ENCODE peak calls at places on chromosomes 11 and 22, in ten cellular contexts. R is endodermal cell; L is prostate gland; F is ovary; T is left lung; G is upper lobe of right lung; V is RWPE1; P is iPS DF 6.9; I is foreskin keratinocyte; Z is effector memory CD4-positive, alpha-beta T cell. K is an unnamed sample.

GRCh38 chr11:61783717-61784505 is 8.5 kb downstream of the TMEM258 start:
- DNase-seq in R (no peak), L (no peak), F (no peak), T (no peak), G (peak; percentile 57), V (no peak), P (no peak), I (no peak), Z (no peak), K (no peak)

GRCh38 chr11:115197433-115197832 is 306.8 kb downstream of the CADM1 start:
- DNase-seq in R (no peak), L (no peak), F (no peak), T (no peak), G (no peak), V (no peak), P (no peak), I (peak; percentile 18), Z (no peak), K (no peak)

GRCh38 chr22:20967697-20968201 is 694 bp downstream of the AIFM3 start:
- DNase-seq in R (peak; percentile 75), L (no peak), F (no peak), T (peak; percentile 44), G (no peak), V (no peak), P (no peak), I (no peak), Z (no peak), K (no peak)

GRCh38 chr11:117097567-117098268 is 510 bp downstream of the SIK3 start:
- DNase-seq in R (peak; percentile 79), L (peak; percentile 28), F (peak; percentile 40), T (peak; percentile 91), G (peak; percentile 82), V (peak; percentile 36), P (no peak), I (no peak), Z (no peak), K (peak; percentile 27)

GRCh38 chr22:20576445-20576816 is 69.0 kb downstream of the MED15 start:
- DNase-seq in R (no peak), L (no peak), F (no peak), T (no peak), G (no peak), V (no peak), P (no peak), I (no peak), Z (no peak), K (no peak)

GRCh38 chr11:65571940-65572339 is 398 bp upstream of the FAM89B start:
- DNase-seq in R (peak; percentile 88), L (no peak), F (peak; percentile 56), T (no peak), G (no peak), V (peak; percentile 65), P (no peak), I (no peak), Z (no peak), K (peak; percentile 42)

GRCh38 chr11:82960000-82960778 is 58.7 kb downstream of the DDIAS start:
- DNase-seq in R (no peak), L (no peak), F (no peak), T (no peak), G (no peak), V (no peak), P (no peak), I (no peak), Z (no peak), K (peak; percentile 86)

GRCh38 chr11:45154276-45154675 is 7.8 kb downstream of the PRDM11 start:
- DNase-seq in R (no peak), L (no peak), F (no peak), T (no peak), G (no peak), V (no peak), P (no peak), I (no peak), Z (no peak), K (no peak)

GRCh38 chr22:39727541-39727940 is 157.0 kb downstream of the CACNA1I start:
- DNase-seq in R (peak; percentile 47), L (no peak), F (no peak), T (peak; percentile 42), G (peak; percentile 28), V (peak; percentile 17), P (no peak), I (no peak), Z (no peak), K (no peak)

GRCh38 chr22:49569286-49570031 is 258.2 kb downstream of the BRD1 start:
- DNase-seq in R (peak; percentile 34), L (no peak), F (peak; percentile 6), T (peak; percentile 67), G (no peak), V (no peak), P (no peak), I (no peak), Z (no peak), K (no peak)

GRCh38 chr11:87397250-87397649 is 359.5 kb downstream of the TMEM135 start:
- DNase-seq in R (no peak), L (no peak), F (no peak), T (no peak), G (no peak), V (no peak), P (no peak), I (no peak), Z (no peak), K (no peak)

DNA sequence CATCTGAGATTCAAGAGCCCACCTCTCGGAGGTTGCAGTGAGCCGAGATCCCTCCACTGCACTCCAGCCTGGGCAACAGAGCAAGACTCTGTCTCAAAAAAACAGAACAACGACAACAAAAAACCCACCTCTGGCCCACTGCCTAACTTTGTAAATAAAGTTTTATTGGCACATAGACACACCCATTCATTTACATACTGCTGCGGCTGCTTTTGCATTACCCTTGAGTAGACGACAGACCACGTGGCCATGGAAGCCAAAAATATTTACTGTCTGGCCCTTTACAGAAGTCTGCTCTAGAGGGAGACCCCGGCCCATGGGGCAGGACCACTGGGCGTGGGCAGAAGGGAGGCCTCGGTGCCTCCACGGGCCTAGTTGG is 47.0 kb downstream of the GRAMD4 start:
- DNase-seq in R (no peak), L (no peak), F (no peak), T (no peak), G (no peak), V (no peak), P (no peak), I (no peak), Z (no peak), K (no peak)
- H3K27ac ChIP-seq in R (no peak overlapping the region), L (no peak overlapping the region), F (no peak overlapping the region), T (no peak overlapping the region), G (no peak overlapping the region), V (no peak overlapping the region), P (no peak overlapping the region), I (no peak overlapping the region), Z (no peak overlapping the region), K (no peak overlapping the region)

DNA sequence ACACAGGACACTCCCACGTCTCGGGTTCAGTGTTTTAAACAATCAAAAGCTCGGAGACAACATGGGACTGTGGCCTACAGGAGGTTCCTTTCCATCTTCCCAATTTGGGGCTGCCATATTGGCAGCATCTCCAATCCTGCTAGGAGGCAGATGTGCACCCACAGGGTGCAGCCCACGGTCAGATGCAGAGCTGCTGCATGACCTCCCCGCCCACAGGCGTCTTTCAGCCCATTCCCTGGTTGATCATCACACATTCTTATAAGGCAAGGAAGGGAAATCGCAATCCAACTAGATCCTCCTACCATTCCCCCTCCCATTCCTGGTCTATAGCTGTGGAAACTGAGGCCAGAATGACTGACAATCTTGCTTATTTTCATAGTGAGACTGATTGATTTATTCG is 121.4 kb downstream of the MICAL3 start:
- DNase-seq in R (no peak), L (no peak), F (no peak), T (peak; percentile 17), G (no peak), V (no peak), P (no peak), I (no peak), Z (no peak), K (no peak)
- H3K27ac ChIP-seq in R (no peak overlapping the region), L (no peak overlapping the region), F (no peak overlapping the region), T (no peak overlapping the region), G (no peak overlapping the region), V (no peak overlapping the region), P (no peak overlapping the region), I (no peak overlapping the region), Z (no peak overlapping the region), K (no peak overlapping the region)

GRCh38 chr11:14312736-14313438 is 46.1 kb downstream of the RRAS2 start:
- DNase-seq in R (no peak), L (no peak), F (no peak), T (no peak), G (no peak), V (no peak), P (no peak), I (no peak), Z (no peak), K (no peak)

GRCh38 chr11:14308114-14308896 is 50.7 kb downstream of the RRAS2 start:
- DNase-seq in R (no peak), L (no peak), F (no peak), T (no peak), G (no peak), V (peak; percentile 54), P (no peak), I (no peak), Z (no peak), K (no peak)

GRCh38 chr11:14308897-14309387 is 50.0 kb downstream of the RRAS2 start:
- DNase-seq in R (no peak), L (no peak), F (no peak), T (no peak), G (no peak), V (no peak), P (no peak), I (no peak), Z (no peak), K (no peak)

GRCh38 chr11:14309425-14310192 is 49.4 kb downstream of the RRAS2 start:
- DNase-seq in R (no peak), L (no peak), F (no peak), T (no peak), G (no peak), V (no peak), P (no peak), I (no peak), Z (no peak), K (no peak)

DNA sequence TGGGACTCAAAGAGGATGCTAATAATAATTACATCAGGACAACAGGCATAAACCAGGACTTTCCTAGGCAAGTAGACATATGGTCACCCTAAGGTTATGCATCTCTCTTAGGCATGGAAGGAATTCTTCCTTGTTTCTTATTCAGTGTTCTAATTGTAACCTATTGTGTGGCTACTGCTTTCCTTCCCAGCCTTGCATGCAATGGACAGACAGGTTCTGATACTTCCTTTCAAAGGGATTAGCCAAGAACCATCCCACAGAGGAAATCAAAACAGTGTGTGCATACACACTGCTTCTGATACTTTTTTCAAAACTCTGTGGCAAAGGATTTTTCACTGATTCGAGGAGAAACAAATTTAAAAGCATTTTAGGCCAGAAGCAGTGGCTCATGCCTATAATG is 48.3 kb downstream of the RRAS2 start:
- DNase-seq in R (no peak), L (no peak), F (no peak), T (no peak), G (no peak), V (no peak), P (no peak), I (no peak), Z (no peak), K (no peak)
- H3K27ac ChIP-seq in R (no peak overlapping the region), L (no peak overlapping the region), F (no peak overlapping the region), T (no peak overlapping the region), G (no peak overlapping the region), V (no peak overlapping the region), P (no peak overlapping the region), I (no peak overlapping the region), Z (no peak overlapping the region), K (no peak overlapping the region)

DNA sequence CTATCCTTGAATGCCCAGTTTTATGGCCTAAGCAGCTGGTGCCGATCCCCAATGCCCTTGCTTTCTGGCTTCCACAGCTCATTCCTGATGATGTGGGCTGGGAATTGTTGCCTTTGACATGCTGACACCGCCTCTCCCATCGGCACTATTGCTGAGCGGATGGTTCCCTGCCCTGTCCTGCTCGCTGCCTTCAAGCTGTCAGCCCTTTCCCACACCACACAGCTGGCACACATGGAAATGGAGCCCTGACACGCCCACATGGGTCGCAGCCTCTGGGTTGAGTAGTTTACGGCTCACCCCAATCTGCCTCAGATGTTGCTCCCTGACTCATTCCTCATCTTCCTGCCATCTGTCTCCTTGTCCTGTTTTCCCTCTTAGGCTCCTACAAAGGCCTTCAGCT is 110.2 kb upstream of the SESN3 start:
- DNase-seq in R (no peak), L (no peak), F (no peak), T (no peak), G (peak; percentile 63), V (no peak), P (no peak), I (no peak), Z (no peak), K (no peak)
- H3K27ac ChIP-seq in R (peak overlapping the region; percentile 4), L (no peak overlapping the region), F (no peak overlapping the region), T (no peak overlapping the region), G (no peak overlapping the region), V (no peak overlapping the region), P (no peak overlapping the region), I (no peak overlapping the region), Z (no peak overlapping the region), K (no peak overlapping the region)